ENCODE peak calls at places on chromosome 9, in five cellular contexts. A is brain microvascular endothelial cell; Z is stimulated activated CD8-positive, alpha-beta memory T cell treated with anti-CD3 and anti-CD28 coated beads, Interleukin-2, amount 100 ng/mL, for 48 hours; Q is kidney glomerular epithelial cell; G is astrocyte of the spinal cord. V is an unnamed sample.

GRCh38 chr9:14438232-14438966 is 124.5 kb upstream of the NFIB start:
- DNase-seq in Z (no peak), A (no peak), Q (no peak), G (no peak), V (no peak)

GRCh38 chr9:121529237-121529987 is 29.8 kb upstream of the GGTA1 start:
- DNase-seq in Z (no peak), G (peak), A (peak), Q (peak), V (peak)

GRCh38 chr9:21679432-21679831 is 123.0 kb upstream of the MTAP start:
- DNase-seq in Z (no peak), A (no peak), Q (no peak), G (peak), V (no peak)

GRCh38 chr9:124467410-124468060 is 17.3 kb downstream of the ADGRD2 start:
- DNase-seq in Q (no peak), A (no peak), Z (no peak), G (no peak), V (no peak)

GRCh38 chr9:8835291-8835690 is 1035.7 kb upstream of the DMAC1 start:
- DNase-seq in G (no peak), A (no peak), Q (no peak), Z (no peak), V (no peak)

GRCh38 chr9:35380016-35380415 is 109.9 kb upstream of the RUSC2 start:
- DNase-seq in Q (no peak), G (no peak), Z (no peak), A (no peak), V (no peak)

GRCh38 chr9:34552606-34552981 is 29.8 kb upstream of the ENHO start:
- DNase-seq in A (no peak), Z (no peak), G (no peak), Q (no peak), V (no peak)

GRCh38 chr9:99019523-99020331 is 76.0 kb downstream of the COL15A1 start:
- DNase-seq in G (peak), Q (peak), A (peak), Z (no peak), V (no peak)

GRCh38 chr9:84397151-84397728 is 56.7 kb upstream of the SLC28A3 start:
- DNase-seq in Q (peak), A (peak), Z (peak), G (peak), V (peak)

V was measured in occipital lobe.